ENCODE peak calls at places on chromosomes 16 and 17, in seven cellular contexts. F is LHCN-M2, R is sciatic nerve, B is activated T-cell treated with anti-CD3 and anti-CD28 coated beads for 1 hour, P is T-helper 2 cell, Y is fibroblast of lung, U is RPMI8226. Q is an unnamed sample.

GRCh38 chr16:81994485-81994884 is 16.8 kb downstream of the SDR42E1 start:
- DNase-seq in F (no peak), R (no peak), B (no peak), P (no peak), Y (no peak), U (peak; percentile 9), Q (no peak)

GRCh38 chr17:68700391-68700790 is 99.2 kb upstream of the FAM20A start:
- DNase-seq in F (no peak), R (no peak), B (no peak), P (no peak), Y (no peak), U (no peak), Q (no peak)

GRCh38 chr17:82433560-82434215 is 15.3 kb upstream of the OGFOD3 start:
- DNase-seq in F (no peak), R (no peak), B (no peak), P (no peak), Y (no peak), U (no peak), Q (no peak)

GRCh38 chr17:33674685-33675084 is 381.6 kb upstream of the ASIC2 start:
- DNase-seq in F (peak; percentile 39), R (peak; percentile 72), B (peak; percentile 12), P (peak; percentile 6), Y (peak; percentile 27), U (peak; percentile 61), Q (no peak)

GRCh38 chr16:5619314-5619713 is 521.7 kb upstream of the EEF2KMT start:
- DNase-seq in F (no peak), R (no peak), B (no peak), P (no peak), Y (no peak), U (no peak), Q (no peak)

GRCh38 chr16:83420206-83420760 is 387.5 kb upstream of the HSBP1 start:
- DNase-seq in F (peak; percentile 59), R (no peak), B (no peak), P (no peak), Y (peak; percentile 44), U (peak; percentile 36), Q (no peak)

GRCh38 chr17:44001461-44001920 is 2.9 kb upstream of the NAGS start:
- DNase-seq in F (no peak), R (no peak), B (no peak), P (no peak), Y (no peak), U (no peak), Q (no peak)

GRCh38 chr16:69741519-69741918 is 13.2 kb downstream of the NOB1 start:
- DNase-seq in F (peak; percentile 39), R (no peak), B (no peak), P (no peak), Y (peak; percentile 13), U (no peak), Q (no peak)

GRCh38 chr16:66481081-66481942 is 54.2 kb downstream of the BEAN1 start:
- DNase-seq in F (no peak), R (peak; percentile 34), B (no peak), P (no peak), Y (no peak), U (no peak), Q (no peak)

GRCh38 chr16:57318240-57318970 is 33.9 kb upstream of the PLLP start:
- DNase-seq in F (no peak), R (peak; percentile 18), B (no peak), P (no peak), Y (peak; percentile 45), U (no peak), Q (no peak)

GRCh38 chr17:79985361-79985760 is 50.3 kb downstream of the TBC1D16 start:
- DNase-seq in F (no peak), R (peak; percentile 30), B (no peak), P (no peak), Y (no peak), U (no peak), Q (no peak)

GRCh38 chr17:13725286-13725990 is 123.7 kb upstream of the HS3ST3A1 start:
- DNase-seq in F (peak; percentile 71), R (no peak), B (no peak), P (no peak), Y (peak; percentile 70), U (no peak), Q (no peak)

GRCh38 chr17:35849469-35850348 is 19.0 kb downstream of the HEATR9 start:
- DNase-seq in F (peak; percentile 68), R (no peak), B (peak; percentile 32), P (peak; percentile 7), Y (peak; percentile 53), U (peak; percentile 69), Q (peak; percentile 17)

GRCh38 chr16:77009453-77009852 is 181.5 kb upstream of the MON1B start:
- DNase-seq in F (no peak), R (no peak), B (no peak), P (no peak), Y (no peak), U (no peak), Q (no peak)

GRCh38 chr16:74923766-74924460 is 61.0 kb downstream of the WDR59 start:
- DNase-seq in F (no peak), R (no peak), B (no peak), P (no peak), Y (peak; percentile 41), U (no peak), Q (no peak)

GRCh38 chr17:64150237-64151015 is 20.5 kb upstream of the ERN1 start:
- DNase-seq in F (peak; percentile 40), R (no peak), B (no peak), P (no peak), Y (no peak), U (no peak), Q (no peak)

GRCh38 chr17:52181842-52182241 is 23.3 kb upstream of the CA10 start:
- DNase-seq in F (no peak), R (no peak), B (no peak), P (no peak), Y (no peak), U (no peak), Q (no peak)

GRCh38 chr17:65438173-65438572 is 123.3 kb downstream of the AXIN2 start:
- DNase-seq in F (no peak), R (no peak), B (no peak), P (no peak), Y (no peak), U (no peak), Q (no peak)

GRCh38 chr16:35631261-35631945 is 2172.0 kb downstream of the TP53TG3F start:
- DNase-seq in F (no peak), R (no peak), B (no peak), P (no peak), Y (no peak), U (peak; percentile 53), Q (no peak)

GRCh38 chr17:37299257-37299985 is 76.4 kb upstream of the C17orf78 start:
- DNase-seq in F (no peak), R (no peak), B (no peak), P (no peak), Y (peak; percentile 12), U (no peak), Q (no peak)

GRCh38 chr17:19897108-19897854 is 29.5 kb upstream of the ULK2 start:
- DNase-seq in F (no peak), R (peak; percentile 72), B (no peak), P (no peak), Y (no peak), U (no peak), Q (no peak)

GRCh38 chr16:12158428-12158827 is 181.9 kb downstream of the SNX29 start:
- DNase-seq in F (peak; percentile 98), R (no peak), B (no peak), P (no peak), Y (peak; percentile 96), U (no peak), Q (no peak)

GRCh38 chr17:65389956-65390355 is 171.5 kb downstream of the AXIN2 start:
- DNase-seq in F (peak; percentile 71), R (no peak), B (no peak), P (no peak), Y (peak; percentile 94), U (no peak), Q (no peak)

GRCh38 chr16:84916850-84917249 is 94.5 kb downstream of the ZDHHC7 start:
- DNase-seq in F (no peak), R (no peak), B (no peak), P (no peak), Y (no peak), U (no peak), Q (no peak)

GRCh38 chr17:48153711-48154642 is 46.4 kb downstream of the SNX11 start:
- DNase-seq in F (peak; percentile 54), R (no peak), B (no peak), P (no peak), Y (peak; percentile 35), U (peak; percentile 41), Q (no peak)

GRCh38 chr16:87436225-87437172 is 44.4 kb downstream of the MAP1LC3B start:
- DNase-seq in F (peak; percentile 69), R (no peak), B (no peak), P (no peak), Y (peak; percentile 70), U (no peak), Q (no peak)

GRCh38 chr16:85037050-85037410 is 9.4 kb downstream of the KIAA0513 start:
- DNase-seq in F (peak; percentile 84), R (no peak), B (no peak), P (no peak), Y (peak; percentile 97), U (no peak), Q (no peak)

GRCh38 chr16:1823821-1824220 is 2.8 kb downstream of the HAGH start:
- DNase-seq in F (peak; percentile 64), R (no peak), B (no peak), P (no peak), Y (peak; percentile 47), U (peak; percentile 63), Q (no peak)

GRCh38 chr17:76831316-76831715 is 36.9 kb upstream of the MGAT5B start:
- DNase-seq in F (no peak), R (no peak), B (no peak), P (no peak), Y (no peak), U (no peak), Q (no peak)

GRCh38 chr17:17729620-17730249 is 48.5 kb downstream of the RAI1 start:
- DNase-seq in F (no peak), R (no peak), B (peak; percentile 39), P (peak; percentile 38), Y (no peak), U (peak; percentile 70), Q (peak; percentile 31)

GRCh38 chr16:67668495-67669157 is 2.0 kb downstream of the C16orf86 start:
- DNase-seq in F (no peak), R (no peak), B (no peak), P (no peak), Y (no peak), U (peak; percentile 48), Q (no peak)

Q was measured in effector CD8-positive, alpha-beta T cell.